ENCODE peak calls at places on chromosomes 4 and X, in five cellular contexts. S, Q, H, T and U are unnamed samples.

GRCh38 chr4:182567119-182567518 is 323.9 kb downstream of the TENM3 start:
- DNase-seq in S (no peak), Q (no peak), H (peak; percentile 53), T (no peak), U (no peak)

GRCh38 chr4:2432991-2433530 is 14.3 kb downstream of the CFAP99 start:
- DNase-seq in S (peak; percentile 18), Q (no peak), H (peak; percentile 46), T (peak; percentile 65), U (no peak)

GRCh38 chrX:139642241-139642927 is 65.6 kb downstream of the MCF2 start:
- DNase-seq in S (no peak), Q (no peak), H (peak; percentile 81), T (peak; percentile 29), U (no peak)

GRCh38 chr4:87058272-87059073 is 123.7 kb downstream of the AFF1 start:
- DNase-seq in S (no peak), Q (no peak), H (peak; percentile 97), T (no peak), U (no peak)

GRCh38 chr4:4542824-4543485 is 1.1 kb upstream of the STX18 start:
- DNase-seq in S (no peak), Q (no peak), H (peak; percentile 37), T (no peak), U (no peak)

GRCh38 chr4:91961504-91961903 is 342.3 kb upstream of the GRID2 start:
- DNase-seq in S (no peak), Q (no peak), H (no peak), T (peak; percentile 14), U (no peak)

GRCh38 chr4:140239311-140239710 is 85.3 kb upstream of the MAML3 start:
- DNase-seq in S (no peak), Q (no peak), H (no peak), T (no peak), U (no peak)

GRCh38 chr4:3642806-3643517 is 110.7 kb upstream of the LRPAP1 start:
- DNase-seq in S (no peak), Q (no peak), H (no peak), T (no peak), U (no peak)

GRCh38 chr4:142883433-142883832 is 37.3 kb upstream of the INPP4B start:
- DNase-seq in S (no peak), Q (no peak), H (peak; percentile 49), T (no peak), U (no peak)

GRCh38 chrX:125205084-125205917 is 114.4 kb upstream of the TEX13C start:
- DNase-seq in S (no peak), Q (no peak), H (peak; percentile 93), T (no peak), U (no peak)

GRCh38 chrX:113929004-113929403 is 654.9 kb upstream of the HTR2C start:
- DNase-seq in S (peak; percentile 10), Q (no peak), H (peak; percentile 92), T (peak; percentile 5), U (no peak)

GRCh38 chrX:46180258-46180687 is 364.9 kb downstream of the ZNF674 start:
- DNase-seq in S (peak; percentile 91), Q (no peak), H (peak; percentile 26), T (peak; percentile 97), U (no peak)

GRCh38 chrX:153494541-153495361 is at the start of gene BGN:
- DNase-seq in S (no peak), Q (no peak), H (peak; percentile 67), T (peak; percentile 63), U (no peak)

GRCh38 chr4:138639018-138639876 is 376.3 kb upstream of the NOCT start:
- DNase-seq in S (no peak), Q (no peak), H (no peak), T (peak; percentile 57), U (no peak)

GRCh38 chr4:154719087-154719486 is 24.7 kb upstream of the LRAT start:
- DNase-seq in S (peak; percentile 2), Q (no peak), H (peak; percentile 39), T (peak; percentile 16), U (no peak)

GRCh38 chr4:3045500-3045850 is 28.9 kb downstream of the HTT-AS start:
- DNase-seq in S (peak; percentile 74), Q (peak; percentile 69), H (no peak), T (peak; percentile 51), U (peak; percentile 51)

GRCh38 chr4:123821861-123822260 is 425.3 kb downstream of the SPRY1 start:
- DNase-seq in S (peak; percentile 56), Q (no peak), H (peak; percentile 83), T (peak; percentile 68), U (no peak)

GRCh38 chr4:23685481-23685880 is 204.4 kb downstream of the PPARGC1A start:
- DNase-seq in S (no peak), Q (no peak), H (peak; percentile 14), T (no peak), U (no peak)

GRCh38 chr4:89879201-89879600 is 15.5 kb upstream of the MMRN1 start:
- DNase-seq in S (no peak), Q (no peak), H (no peak), T (no peak), U (no peak)

GRCh38 chr4:128416921-128417320 is 129.3 kb upstream of the PGRMC2 start:
- DNase-seq in S (no peak), Q (no peak), H (no peak), T (no peak), U (no peak)

GRCh38 chrX:38061335-38061734 is 55.0 kb downstream of the SYTL5 start:
- DNase-seq in S (no peak), Q (no peak), H (peak; percentile 52), T (peak; percentile 52), U (no peak)

GRCh38 chr4:6331468-6331867 is 61.8 kb downstream of the WFS1 start:
- DNase-seq in S (no peak), Q (no peak), H (no peak), T (no peak), U (no peak)

GRCh38 chr4:40515037-40515397 is 114.6 kb downstream of the RBM47 start:
- DNase-seq in S (no peak), Q (no peak), H (no peak), T (peak; percentile 34), U (no peak)

GRCh38 chr4:74886490-74886889 is 46.4 kb upstream of the PARM1 start:
- DNase-seq in S (peak; percentile 20), Q (no peak), H (peak; percentile 8), T (peak; percentile 47), U (no peak)

GRCh38 chr4:7781361-7781760 is 158.3 kb downstream of the AFAP1 start:
- DNase-seq in S (no peak), Q (no peak), H (no peak), T (peak; percentile 78), U (no peak)

GRCh38 chrX:40262641-40263560 is 165.1 kb upstream of the BCOR start:
- DNase-seq in S (no peak), Q (no peak), H (peak; percentile 51), T (peak; percentile 51), U (no peak)

GRCh38 chr4:152661649-152662048 is 18.1 kb downstream of the TMEM154 start:
- DNase-seq in S (no peak), Q (no peak), H (no peak), T (no peak), U (no peak)

GRCh38 chrX:41903544-41903943 is 19.8 kb downstream of the CASK start:
- DNase-seq in S (no peak), Q (no peak), H (no peak), T (no peak), U (no peak)